ENCODE peak calls at places on chromosomes 3 and 15, in eight cellular contexts. One of them, this sample, is unnamed.

GRCh38 chr15:77610731-77611130 is 22.0 kb downstream of the LINGO1 start:
- DNase-seq in H9: no peak
- DNase-seq in WTC11: no peak
- DNase-seq in Calu3: no peak
- DNase-seq in AG04449: no peak
- DNase-seq in astrocyte: no peak
- DNase-seq in cardiac muscle cell: no peak
- DNase-seq in endothelial cell: no peak
- DNase-seq in this sample: no peak

GRCh38 chr15:43376017-43376705 is 5.3 kb downstream of the TUBGCP4 start:
- DNase-seq in cardiac muscle cell: peak; percentile 37
- DNase-seq in Calu3: peak; percentile 8
- DNase-seq in astrocyte: no peak
- DNase-seq in H9: peak; percentile 40
- DNase-seq in endothelial cell: peak; percentile 37
- DNase-seq in AG04449: no peak
- DNase-seq in WTC11: peak; percentile 39
- DNase-seq in this sample: no peak

GRCh38 chr3:23075478-23075877 is 127.6 kb upstream of the UBE2E2 start:
- DNase-seq in AG04449: peak; percentile 19
- DNase-seq in H9: no peak
- DNase-seq in WTC11: no peak
- DNase-seq in endothelial cell: no peak
- DNase-seq in Calu3: no peak
- DNase-seq in cardiac muscle cell: peak; percentile 95
- DNase-seq in astrocyte: peak; percentile 89
- DNase-seq in this sample: no peak

GRCh38 chr3:45497963-45498362 is 96.6 kb upstream of the LIMD1 start:
- DNase-seq in cardiac muscle cell: no peak
- DNase-seq in H9: no peak
- DNase-seq in WTC11: no peak
- DNase-seq in AG04449: no peak
- DNase-seq in astrocyte: no peak
- DNase-seq in Calu3: no peak
- DNase-seq in endothelial cell: no peak
- DNase-seq in this sample: no peak

GRCh38 chr3:105456017-105456416 is 89.3 kb downstream of the ALCAM start:
- DNase-seq in AG04449: no peak
- DNase-seq in Calu3: no peak
- DNase-seq in cardiac muscle cell: no peak
- DNase-seq in WTC11: no peak
- DNase-seq in endothelial cell: no peak
- DNase-seq in H9: no peak
- DNase-seq in astrocyte: no peak
- DNase-seq in this sample: no peak

GRCh38 chr15:36594556-36595090 is 15.2 kb downstream of the CDIN1 start:
- DNase-seq in endothelial cell: no peak
- DNase-seq in Calu3: no peak
- DNase-seq in AG04449: no peak
- DNase-seq in WTC11: no peak
- DNase-seq in H9: no peak
- DNase-seq in cardiac muscle cell: no peak
- DNase-seq in astrocyte: no peak
- DNase-seq in this sample: no peak

GRCh38 chr15:101804375-101804774 is 1.1 kb downstream of the OR4F6 start:
- DNase-seq in cardiac muscle cell: no peak
- DNase-seq in AG04449: no peak
- DNase-seq in WTC11: no peak
- DNase-seq in endothelial cell: no peak
- DNase-seq in H9: no peak
- DNase-seq in Calu3: no peak
- DNase-seq in astrocyte: no peak
- DNase-seq in this sample: no peak

GRCh38 chr15:100170280-100170654 is 171.5 kb downstream of the ADAMTS17 start:
- DNase-seq in H9: no peak
- DNase-seq in cardiac muscle cell: no peak
- DNase-seq in AG04449: no peak
- DNase-seq in Calu3: no peak
- DNase-seq in WTC11: no peak
- DNase-seq in astrocyte: no peak
- DNase-seq in endothelial cell: no peak
- DNase-seq in this sample: no peak

GRCh38 chr3:161915283-161915682 is 418.7 kb downstream of the OTOL1 start:
- DNase-seq in WTC11: no peak
- DNase-seq in H9: no peak
- DNase-seq in astrocyte: no peak
- DNase-seq in cardiac muscle cell: no peak
- DNase-seq in AG04449: no peak
- DNase-seq in endothelial cell: no peak
- DNase-seq in Calu3: no peak
- DNase-seq in this sample: no peak

GRCh38 chr3:9098716-9099675 is 135.7 kb upstream of the RAD18 start:
- DNase-seq in astrocyte: no peak
- DNase-seq in endothelial cell: no peak
- DNase-seq in cardiac muscle cell: no peak
- DNase-seq in H9: no peak
- DNase-seq in AG04449: no peak
- DNase-seq in Calu3: no peak
- DNase-seq in WTC11: no peak
- DNase-seq in this sample: no peak
- TF ChIP-seq CTCF in astrocyte: no peak
- TF ChIP-seq CTCF in endothelial cell: no peak
- TF ChIP-seq CTCF in cardiac muscle cell: no peak
- TF ChIP-seq CTCF in H9: no peak
- TF ChIP-seq CTCF in AG04449: no peak
- TF ChIP-seq CTCF in Calu3: no peak
- TF ChIP-seq CTCF in WTC11: no peak
- TF ChIP-seq CTCF in this sample: no peak

GRCh38 chr3:53160660-53161344 is at the start of gene PRKCD:
- DNase-seq in astrocyte: peak; percentile 68
- DNase-seq in endothelial cell: peak; percentile 57
- DNase-seq in cardiac muscle cell: peak; percentile 94
- DNase-seq in WTC11: peak; percentile 81
- DNase-seq in H9: peak; percentile 88
- DNase-seq in AG04449: peak; percentile 16
- DNase-seq in Calu3: peak; percentile 82
- DNase-seq in this sample: no peak
- TF ChIP-seq CTCF in astrocyte: no peak
- TF ChIP-seq CTCF in endothelial cell: peak; percentile 37
- TF ChIP-seq CTCF in cardiac muscle cell: peak; percentile 30
- TF ChIP-seq CTCF in WTC11: no peak
- TF ChIP-seq CTCF in H9: peak; percentile 62
- TF ChIP-seq CTCF in AG04449: peak; percentile 62
- TF ChIP-seq CTCF in Calu3: peak; percentile 49
- TF ChIP-seq CTCF in this sample: no peak

DNA sequence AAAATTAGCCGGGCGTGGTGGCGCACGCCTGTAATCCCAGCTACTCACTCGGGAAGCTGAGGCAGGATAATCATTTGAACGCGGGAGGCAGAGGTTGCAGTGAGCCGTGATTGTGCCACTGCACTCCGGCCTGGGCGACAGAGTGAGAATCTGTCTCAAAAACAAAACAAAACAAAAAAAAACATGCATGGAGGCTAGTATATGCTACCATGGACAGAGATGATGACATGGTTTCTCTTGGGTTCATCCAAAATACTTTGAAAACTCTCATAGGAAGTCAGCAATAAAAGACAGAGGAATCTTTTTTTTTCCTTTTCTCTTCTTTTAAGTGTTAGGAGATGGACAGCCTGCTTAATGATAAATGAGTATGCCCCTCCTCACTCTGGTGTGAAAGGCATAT is 137.7 kb upstream of the MB21D2 start:
- DNase-seq in Calu3: no peak
- DNase-seq in cardiac muscle cell: no peak
- DNase-seq in WTC11: no peak
- DNase-seq in endothelial cell: no peak
- DNase-seq in H9: no peak
- DNase-seq in astrocyte: no peak
- DNase-seq in AG04449: no peak
- DNase-seq in this sample: no peak
- TF ChIP-seq CTCF in Calu3: no peak
- TF ChIP-seq CTCF in cardiac muscle cell: no peak
- TF ChIP-seq CTCF in WTC11: no peak
- TF ChIP-seq CTCF in endothelial cell: no peak
- TF ChIP-seq CTCF in H9: no peak
- TF ChIP-seq CTCF in astrocyte: no peak
- TF ChIP-seq CTCF in AG04449: no peak
- TF ChIP-seq CTCF in this sample: no peak

DNA sequence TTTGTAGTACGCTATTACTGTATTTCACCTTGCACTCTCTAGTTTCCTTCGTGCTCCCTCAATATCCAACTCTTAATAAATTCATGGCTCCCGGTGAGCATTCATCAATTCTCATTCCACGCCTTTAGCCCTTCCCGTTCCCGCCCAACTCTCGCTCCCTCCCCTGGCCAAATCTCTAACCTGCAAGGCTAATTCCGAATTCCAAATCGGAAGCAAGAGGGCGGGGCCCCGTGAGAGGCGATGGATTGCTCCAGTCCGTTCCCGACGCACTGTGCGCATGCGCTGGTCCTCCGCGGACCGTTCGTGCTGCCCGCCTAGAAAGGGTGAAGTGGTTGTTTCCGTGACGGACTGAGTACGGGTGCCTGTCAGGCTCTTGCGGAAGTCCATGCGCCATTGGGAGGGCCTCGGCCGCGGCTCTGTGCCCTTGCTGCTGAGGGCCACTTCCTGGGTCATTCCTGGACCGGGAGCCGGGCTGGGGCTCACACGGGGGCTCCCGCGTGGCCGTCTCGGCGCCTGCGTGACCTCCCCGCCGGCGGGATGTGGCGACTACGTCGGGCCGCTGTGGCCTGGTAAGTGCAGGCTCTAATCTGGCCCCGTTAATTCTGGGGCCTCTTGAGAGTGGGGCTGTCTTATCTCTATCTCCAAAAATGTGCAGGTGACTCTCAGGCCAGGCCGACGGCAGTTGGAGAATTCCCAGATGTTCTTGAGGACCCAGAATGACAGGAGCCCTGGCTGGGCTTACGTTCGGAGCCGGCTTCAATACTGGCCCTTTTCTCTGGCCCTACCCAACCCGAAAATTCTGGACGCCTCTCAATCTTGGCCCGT is at the start of gene OPA1:
- DNase-seq in WTC11: peak; percentile 99
- DNase-seq in astrocyte: peak; percentile 98
- DNase-seq in cardiac muscle cell: peak; percentile 99
- DNase-seq in H9: peak; percentile 99
- DNase-seq in Calu3: peak; percentile 100
- DNase-seq in endothelial cell: peak; percentile 97
- DNase-seq in AG04449: peak; percentile 91
- DNase-seq in this sample: peak; percentile 98
- TF ChIP-seq CTCF in WTC11: no peak
- TF ChIP-seq CTCF in astrocyte: no peak
- TF ChIP-seq CTCF in cardiac muscle cell: peak; percentile 23
- TF ChIP-seq CTCF in H9: peak; percentile 48
- TF ChIP-seq CTCF in Calu3: no peak
- TF ChIP-seq CTCF in endothelial cell: no peak
- TF ChIP-seq CTCF in AG04449: peak; percentile 27
- TF ChIP-seq CTCF in this sample: peak; percentile 19

DNA sequence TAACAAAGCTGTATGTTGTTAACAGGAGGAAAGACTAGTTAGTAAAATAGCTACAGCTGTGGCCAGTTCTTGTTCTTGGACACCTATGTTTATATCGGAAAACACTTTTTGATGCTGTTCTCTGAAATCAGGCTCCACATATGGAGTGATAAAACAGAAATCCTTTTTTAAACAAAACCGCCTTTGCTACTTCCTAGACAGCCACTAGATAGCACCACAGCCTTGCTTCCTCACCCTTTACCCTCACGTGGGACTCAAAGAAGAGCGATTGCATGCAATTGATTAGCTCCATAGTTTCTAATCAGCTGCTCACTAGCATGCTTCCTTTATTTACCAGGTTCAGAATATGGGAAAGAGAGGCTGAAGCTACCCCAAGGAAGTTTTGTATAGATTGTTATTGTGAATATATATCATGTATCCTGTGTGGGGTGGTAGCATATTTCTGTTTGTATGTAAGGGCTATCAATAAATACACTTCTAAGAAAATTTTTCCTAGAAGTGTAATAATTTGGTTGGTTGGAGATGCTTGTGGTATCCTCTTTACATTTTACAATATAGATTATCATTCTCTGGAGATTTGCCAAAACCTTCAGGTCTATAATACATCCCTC is 4.3 kb upstream of the MTFMT start:
- DNase-seq in Calu3: no peak
- DNase-seq in astrocyte: peak; percentile 22
- DNase-seq in AG04449: no peak
- DNase-seq in cardiac muscle cell: peak; percentile 60
- DNase-seq in endothelial cell: no peak
- DNase-seq in H9: no peak
- DNase-seq in WTC11: no peak
- DNase-seq in this sample: peak; percentile 39
- TF ChIP-seq CTCF in Calu3: peak; percentile 19
- TF ChIP-seq CTCF in astrocyte: peak; percentile 55
- TF ChIP-seq CTCF in AG04449: peak; percentile 51
- TF ChIP-seq CTCF in cardiac muscle cell: peak; percentile 62
- TF ChIP-seq CTCF in endothelial cell: no peak
- TF ChIP-seq CTCF in H9: peak; percentile 52
- TF ChIP-seq CTCF in WTC11: no peak
- TF ChIP-seq CTCF in this sample: peak; percentile 69

DNA sequence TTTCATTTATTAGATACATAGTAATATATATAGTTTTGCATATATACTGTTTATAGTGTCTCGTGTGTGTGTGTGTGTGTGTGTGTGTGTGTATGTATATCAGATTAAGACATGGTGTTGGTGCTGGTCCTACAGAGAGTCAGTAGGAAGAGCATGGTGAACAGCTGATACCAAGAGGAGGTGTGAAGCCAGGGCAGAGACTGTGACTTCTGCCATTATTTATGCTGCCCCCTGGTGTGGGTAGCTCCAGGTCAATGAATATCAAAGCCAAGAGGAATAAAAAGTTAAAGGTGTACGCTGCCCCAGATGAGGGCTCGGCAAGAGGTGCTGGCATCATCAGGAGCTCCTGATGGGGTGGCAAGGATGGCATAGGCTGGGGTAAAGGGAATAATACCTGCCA is 299.5 kb upstream of the RASGRP1 start:
- DNase-seq in cardiac muscle cell: peak; percentile 33
- DNase-seq in AG04449: no peak
- DNase-seq in astrocyte: no peak
- DNase-seq in H9: no peak
- DNase-seq in Calu3: no peak
- DNase-seq in endothelial cell: no peak
- DNase-seq in WTC11: no peak
- DNase-seq in this sample: no peak
- TF ChIP-seq CTCF in cardiac muscle cell: no peak
- TF ChIP-seq CTCF in AG04449: no peak
- TF ChIP-seq CTCF in astrocyte: no peak
- TF ChIP-seq CTCF in H9: no peak
- TF ChIP-seq CTCF in Calu3: no peak
- TF ChIP-seq CTCF in endothelial cell: no peak
- TF ChIP-seq CTCF in WTC11: no peak
- TF ChIP-seq CTCF in this sample: peak; percentile 16

DNA sequence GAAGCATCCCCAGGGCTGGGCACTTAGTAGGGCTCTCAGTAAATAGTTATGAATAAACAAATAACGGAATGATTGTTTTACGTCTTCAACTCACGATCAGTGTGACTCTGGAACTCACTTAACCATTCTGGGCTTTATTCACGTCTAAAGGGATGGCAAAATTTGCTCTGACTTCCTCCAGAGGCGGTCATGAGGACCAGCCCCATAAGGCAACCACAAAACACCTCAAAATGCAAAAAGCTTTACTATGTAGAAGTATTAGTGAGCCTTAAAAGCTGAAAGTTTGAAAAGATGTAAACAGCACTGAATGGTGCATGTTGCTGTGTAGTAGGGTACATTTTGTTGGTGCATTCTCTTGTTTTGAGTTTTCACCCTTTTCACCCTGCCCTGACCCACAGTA is 308.3 kb upstream of the PROK2 start:
- DNase-seq in cardiac muscle cell: no peak
- DNase-seq in WTC11: no peak
- DNase-seq in Calu3: no peak
- DNase-seq in endothelial cell: no peak
- DNase-seq in H9: no peak
- DNase-seq in astrocyte: no peak
- DNase-seq in AG04449: no peak
- DNase-seq in this sample: no peak
- TF ChIP-seq CTCF in cardiac muscle cell: no peak
- TF ChIP-seq CTCF in WTC11: no peak
- TF ChIP-seq CTCF in Calu3: no peak
- TF ChIP-seq CTCF in endothelial cell: no peak
- TF ChIP-seq CTCF in H9: no peak
- TF ChIP-seq CTCF in astrocyte: no peak
- TF ChIP-seq CTCF in AG04449: no peak
- TF ChIP-seq CTCF in this sample: no peak